ENCODE peak calls at places on chromosomes 12 and 14, in five cellular contexts. F, C, S, Q and I are unnamed samples.

GRCh38 chr12:9064815-9065606 is 50.7 kb downstream of the A2M start:
- DNase-seq in Q (no peak), F (no peak), C (peak; percentile 90), S (no peak), I (no peak)

GRCh38 chr12:110578522-110579238 is 4.4 kb downstream of the PPTC7 start:
- DNase-seq in F (no peak), C (no peak), Q (no peak), S (no peak), I (no peak)

GRCh38 chr12:8780389-8780788 is 42.0 kb upstream of the A2ML1 start:
- DNase-seq in S (no peak), C (no peak), Q (no peak), F (peak; percentile 62), I (peak; percentile 64)

GRCh38 chr14:76957224-76957881 is 71.2 kb downstream of the IRF2BPL start:
- DNase-seq in C (no peak), Q (no peak), F (no peak), S (no peak), I (no peak)

GRCh38 chr14:104288272-104288671 is 149.9 kb downstream of the KIF26A start:
- DNase-seq in F (no peak), S (no peak), Q (no peak), C (peak; percentile 1), I (no peak)

GRCh38 chr12:132324841-132325732 is 4.3 kb downstream of the GALNT9 start:
- DNase-seq in Q (no peak), S (no peak), F (no peak), C (no peak), I (no peak)

GRCh38 chr14:58864751-58865519 is 227.2 kb downstream of the DACT1 start:
- DNase-seq in Q (no peak), C (no peak), S (no peak), F (no peak), I (no peak)

GRCh38 chr12:120539303-120539702 is 5.1 kb downstream of the RNF10 start:
- DNase-seq in C (no peak), F (no peak), Q (no peak), S (no peak), I (no peak)

GRCh38 chr12:82942963-82943362 is 256.3 kb downstream of the TMTC2 start:
- DNase-seq in Q (no peak), C (no peak), F (no peak), S (no peak), I (no peak)

GRCh38 chr12:14769462-14769836 is 33.8 kb downstream of the WBP11 start:
- DNase-seq in F (peak; percentile 51), C (peak; percentile 61), Q (no peak), S (no peak), I (no peak)